ENCODE peak calls at places on chromosomes 5 and 9, in nine cellular contexts. N is dermis blood vessel endothelial cell; F is Daoy; B is activated T-cell treated with anti-CD3 and anti-CD28 coated beads, Interleukin-2, amount 50 U/mL, for 4 hours; R is left ventricle myocardium superior; M is activated naive CD4-positive, alpha-beta T cell treated with anti-CD3 and anti-CD28 coated beads for 36 hours; A is HTR-8/SVneo; G is amniotic stem cell; J is NCI-H2081. L is an unnamed sample.
A peak's percentile ranks its signal among the peaks of the same experiment; 100 is the strongest.

GRCh38 chr5:176693477-176693851 is 46.2 kb downstream of the TSPAN17 start:
- DNase-seq in M (no peak), J (peak; percentile 65), N (peak; percentile 47), G (no peak), F (peak; percentile 28), R (no peak), A (no peak), B (no peak), L (no peak)

GRCh38 chr5:125331987-125332628 is 585.7 kb upstream of the ZNF608 start:
- DNase-seq in R (no peak), B (no peak), J (no peak), G (no peak), M (no peak), N (no peak), F (no peak), A (no peak), L (no peak)

GRCh38 chr9:126615251-126615790 is 1.6 kb downstream of the LMX1B start:
- DNase-seq in N (peak; percentile 52), M (peak; percentile 39), B (no peak), A (no peak), F (peak; percentile 78), J (peak; percentile 76), R (peak; percentile 68), G (no peak), L (no peak)

GRCh38 chr9:96646081-96646991 is 8.8 kb downstream of the PRXL2C start:
- DNase-seq in N (peak; percentile 48), F (no peak), G (no peak), J (no peak), M (no peak), B (no peak), A (no peak), R (no peak), L (no peak)

GRCh38 chr9:68997676-68998075 is 16.2 kb downstream of the PRKACG start:
- DNase-seq in B (no peak), A (no peak), F (no peak), G (no peak), M (no peak), J (no peak), R (no peak), N (no peak), L (no peak)

GRCh38 chr5:65290677-65291076 is 191.0 kb downstream of the ADAMTS6 start:
- DNase-seq in N (no peak), J (no peak), M (no peak), F (no peak), B (no peak), A (no peak), R (no peak), G (no peak), L (no peak)

GRCh38 chr5:57493034-57493433 is 10.4 kb upstream of the ACTBL2 start:
- DNase-seq in J (no peak), F (no peak), R (no peak), A (no peak), G (no peak), M (no peak), B (no peak), N (peak; percentile 90), L (no peak)

GRCh38 chr5:523658-524441 is 399 bp downstream of the SLC9A3 start:
- DNase-seq in A (no peak), M (no peak), R (no peak), N (no peak), F (no peak), J (no peak), G (no peak), B (no peak), L (no peak)

GRCh38 chr9:105842023-105842644 is 147.8 kb downstream of the TMEM38B start:
- DNase-seq in M (peak; percentile 61), A (peak; percentile 14), J (peak; percentile 39), N (peak; percentile 60), R (no peak), G (no peak), B (no peak), F (peak; percentile 23), L (peak; percentile 51)

GRCh38 chr5:174410716-174411512 is 313.5 kb upstream of the MSX2 start:
- DNase-seq in G (peak; percentile 49), J (no peak), N (no peak), A (no peak), B (no peak), F (peak; percentile 44), M (no peak), R (no peak), L (no peak)

GRCh38 chr5:138985256-138985655 is 110.1 kb upstream of the LRRTM2 start:
- DNase-seq in F (peak; percentile 71), M (no peak), A (no peak), B (no peak), G (no peak), N (peak; percentile 53), R (no peak), J (no peak), L (no peak)

GRCh38 chr5:67640011-67640410 is 443.4 kb upstream of the CD180 start:
- DNase-seq in G (no peak), F (no peak), J (no peak), A (no peak), R (no peak), B (no peak), M (no peak), N (no peak), L (no peak)

L was measured in D341Med.